ENCODE peak calls at places on chromosomes 16 and 17, in eight cellular contexts. T, S, U, G, C, P, B and O are unnamed samples.

GRCh38 chr17:80478487-80479245 is 2.3 kb upstream of the NPTX1 start:
- DNase-seq in U (no peak), B (no peak), C (no peak), G (no peak), T (no peak), P (no peak), S (no peak), O (peak)

GRCh38 chr17:61235821-61236197 is 163.8 kb upstream of the TBX2 start:
- DNase-seq in G (no peak), U (no peak), T (peak), S (no peak), C (peak), P (no peak), B (no peak), O (no peak)

GRCh38 chr16:15492091-15492740 is 57.8 kb downstream of the BMERB1 start:
- DNase-seq in G (no peak), S (no peak), T (no peak), C (no peak), P (no peak), B (no peak), U (no peak), O (no peak)

GRCh38 chr16:77675464-77676324 is 46.6 kb upstream of the NUDT7 start:
- DNase-seq in T (peak), P (peak), S (peak), C (peak), U (peak), G (peak), B (no peak), O (peak)

GRCh38 chr16:85208181-85208580 is 95.9 kb upstream of the CIBAR2 start:
- DNase-seq in C (no peak), S (no peak), B (no peak), P (no peak), G (no peak), U (no peak), T (no peak), O (no peak)

GRCh38 chr17:81858170-81858966 is 2.0 kb downstream of the P4HB start:
- DNase-seq in G (no peak), T (no peak), P (no peak), U (no peak), B (no peak), S (no peak), C (no peak), O (no peak)

GRCh38 chr17:6453279-6454024 is 9.2 kb downstream of the PIMREG start:
- DNase-seq in B (no peak), G (no peak), C (no peak), U (no peak), P (no peak), T (no peak), S (no peak), O (no peak)

GRCh38 chr17:18187816-18188761 is 4.5 kb downstream of the ALKBH5 start:
- DNase-seq in S (peak), C (no peak), U (no peak), T (peak), B (no peak), P (peak), G (no peak), O (no peak)

GRCh38 chr17:45265823-45266222 is 3.9 kb upstream of the SPATA32 start:
- DNase-seq in C (no peak), G (no peak), P (no peak), S (no peak), T (peak), B (no peak), U (no peak), O (no peak)

GRCh38 chr17:66310528-66311148 is 8.2 kb downstream of the PRKCA start:
- DNase-seq in G (no peak), U (peak), T (no peak), C (no peak), S (no peak), P (no peak), B (no peak), O (no peak)

GRCh38 chr16:46853713-46854443 is 22.9 kb upstream of the C16orf87 start:
- DNase-seq in S (peak), C (peak), G (peak), T (peak), U (peak), P (peak), B (no peak), O (peak)

GRCh38 chr17:43020030-43020621 is 2.1 kb downstream of the VAT1 start:
- DNase-seq in S (no peak), B (no peak), T (no peak), G (no peak), P (no peak), C (no peak), U (no peak), O (no peak)

GRCh38 chr17:10130263-10130662 is 68.1 kb downstream of the GAS7 start:
- DNase-seq in G (no peak), B (no peak), C (no peak), T (no peak), S (no peak), U (no peak), P (no peak), O (no peak)

GRCh38 chr17:62675260-62675659 is 47.8 kb downstream of the MRC2 start:
- DNase-seq in B (no peak), G (no peak), T (no peak), C (peak), P (no peak), S (no peak), U (no peak), O (no peak)

GRCh38 chr17:80130992-80131391 is 15.9 kb downstream of the EIF4A3 start:
- DNase-seq in B (no peak), U (no peak), S (no peak), P (no peak), G (no peak), C (no peak), T (no peak), O (no peak)